ENCODE peak calls at places on chromosomes 11 and 22, in eight cellular contexts. M, Q, S, I, U, G, E and A are unnamed samples.

GRCh38 chr11:76263166-76263565 is 56.9 kb upstream of the WNT11 start:
- DNase-seq in M (no peak), U (no peak), E (no peak), I (no peak), G (no peak), Q (no peak), S (no peak), A (no peak)

GRCh38 chr11:35781342-35782171 is 119.0 kb downstream of the TRIM44 start:
- DNase-seq in E (no peak), Q (no peak), I (peak; percentile 89), M (peak; percentile 52), U (no peak), S (no peak), G (no peak), A (no peak)

GRCh38 chr11:94636388-94636787 is 69.2 kb downstream of the PIWIL4 start:
- DNase-seq in Q (no peak), M (no peak), G (no peak), I (no peak), E (no peak), S (no peak), U (no peak), A (no peak)

GRCh38 chr22:36606114-36606513 is 77.1 kb upstream of the EIF3D start:
- DNase-seq in E (no peak), U (no peak), M (no peak), I (no peak), S (no peak), Q (no peak), G (no peak), A (no peak)

GRCh38 chr11:102831128-102831708 is 12.2 kb downstream of the MMP3 start:
- DNase-seq in M (peak; percentile 38), E (no peak), Q (peak; percentile 46), G (no peak), S (peak; percentile 30), I (peak; percentile 23), U (no peak), A (peak; percentile 26)

GRCh38 chr11:109785714-109786113 is 307.5 kb upstream of the ZC3H12C start:
- DNase-seq in G (no peak), U (no peak), I (peak; percentile 39), E (no peak), M (peak; percentile 12), S (no peak), Q (no peak), A (no peak)

GRCh38 chr22:26461188-26461810 is 22.3 kb downstream of the HPS4 start:
- DNase-seq in S (peak; percentile 32), Q (no peak), I (peak; percentile 28), G (peak; percentile 55), E (peak; percentile 71), U (peak; percentile 59), M (peak; percentile 45), A (no peak)

GRCh38 chr11:1928891-1929541 is 9.5 kb downstream of the TNNT3 start:
- DNase-seq in S (no peak), G (no peak), I (no peak), M (no peak), Q (peak; percentile 27), U (peak; percentile 34), E (no peak), A (no peak)

GRCh38 chr11:63445720-63446119 is 45.2 kb downstream of the PLAAT5 start:
- DNase-seq in G (no peak), M (peak; percentile 5), S (no peak), E (no peak), U (no peak), I (peak; percentile 42), Q (no peak), A (no peak)

GRCh38 chr11:92886243-92886905 is 83.1 kb upstream of the MTNR1B start:
- DNase-seq in I (peak; percentile 61), E (no peak), S (no peak), G (no peak), M (peak; percentile 72), Q (no peak), U (no peak), A (peak; percentile 21)

GRCh38 chr22:23859201-23859600 is 1.5 kb downstream of the SLC2A11 start:
- DNase-seq in U (peak; percentile 26), Q (no peak), I (no peak), G (no peak), M (no peak), E (no peak), S (no peak), A (no peak)
- H3K4me3 ChIP-seq in U (no peak overlapping the region), Q (no peak overlapping the region), I (no peak overlapping the region), G (no peak overlapping the region), M (no peak overlapping the region), E (no peak overlapping the region), S (no peak overlapping the region), A (no peak overlapping the region)

GRCh38 chr22:48599346-48599745 is 1228.3 kb downstream of the BRD1 start:
- DNase-seq in M (no peak), S (no peak), E (no peak), Q (no peak), U (no peak), G (no peak), I (no peak), A (no peak)

GRCh38 chr22:48602805-48603518 is 1224.7 kb downstream of the BRD1 start:
- DNase-seq in Q (no peak), U (no peak), M (no peak), I (no peak), S (no peak), E (no peak), G (no peak), A (no peak)

GRCh38 chr22:48600171-48600570 is 1227.5 kb downstream of the BRD1 start:
- DNase-seq in E (no peak), S (no peak), M (no peak), Q (no peak), U (no peak), G (no peak), I (no peak), A (no peak)

GRCh38 chr22:48603621-48604320 is 1223.9 kb downstream of the BRD1 start:
- DNase-seq in E (no peak), U (no peak), Q (no peak), G (no peak), M (no peak), S (no peak), I (no peak), A (no peak)

DNA sequence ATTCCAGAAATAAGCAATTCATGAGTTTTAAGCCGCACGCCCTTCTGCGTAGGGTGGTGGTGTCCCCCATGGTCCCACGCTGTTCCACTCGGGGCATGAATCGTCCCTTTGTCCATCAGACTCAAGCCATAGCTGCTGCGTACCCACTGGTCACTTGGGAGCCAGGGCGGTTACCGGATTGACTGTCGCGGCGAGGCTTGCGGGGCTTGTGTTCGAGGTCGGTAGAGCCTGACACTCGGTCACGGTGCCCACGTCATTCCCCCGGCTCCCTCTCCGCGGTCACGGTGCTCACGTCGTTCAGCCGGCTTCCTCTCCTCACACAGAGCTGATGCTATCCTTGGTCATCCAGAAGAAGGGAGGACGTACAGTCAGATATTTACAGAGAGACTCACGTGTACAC is 1227.0 kb downstream of the BRD1 start:
- DNase-seq in Q (no peak), U (no peak), I (no peak), E (no peak), S (no peak), M (no peak), G (no peak), A (no peak)
- H3K9me3 ChIP-seq in Q (no peaks in the 10 kb centered on the region), U (no peaks in the 10 kb centered on the region), I (peaks cover 62% of the 10 kb centered on the region), E (peaks cover 8% of the 10 kb centered on the region), S (no peaks in the 10 kb centered on the region), M (no peaks in the 10 kb centered on the region), G (no peaks in the 10 kb centered on the region), A (peaks cover 9% of the 10 kb centered on the region)

GRCh38 chr22:29030016-29030617 is 31.5 kb downstream of the C22orf31 start:
- DNase-seq in I (no peak), Q (no peak), U (no peak), E (peak; percentile 42), G (no peak), M (peak; percentile 36), S (no peak), A (no peak)
- H3K4me1 ChIP-seq in I (peaks cover 18% of the 10 kb centered on the region), Q (peaks cover 15% of the 10 kb centered on the region), U (peaks cover 14% of the 10 kb centered on the region), E (peaks cover 47% of the 10 kb centered on the region), G (peaks cover 16% of the 10 kb centered on the region), M (peaks cover 53% of the 10 kb centered on the region), S (no peaks in the 10 kb centered on the region), A (no peaks in the 10 kb centered on the region)

GRCh38 chr11:90851196-90851595 is 628.3 kb upstream of the CHORDC1 start:
- DNase-seq in S (no peak), M (no peak), Q (no peak), E (no peak), I (no peak), G (no peak), U (no peak), A (no peak)
- H3K4me3 ChIP-seq in S (no peak overlapping the region), M (no peak overlapping the region), Q (no peak overlapping the region), E (no peak overlapping the region), I (no peak overlapping the region), G (no peak overlapping the region), U (no peak overlapping the region), A (no peak overlapping the region)

GRCh38 chr22:47865626-47866025 is 1103.2 kb downstream of the TBC1D22A start:
- DNase-seq in M (no peak), I (no peak), U (no peak), G (no peak), Q (no peak), E (no peak), S (no peak), A (no peak)
- H3K9me3 ChIP-seq in M (peaks cover 7% of the 10 kb centered on the region), I (peaks cover 22% of the 10 kb centered on the region), U (no peaks in the 10 kb centered on the region), G (no peaks in the 10 kb centered on the region), Q (no peaks in the 10 kb centered on the region), E (peaks cover 5% of the 10 kb centered on the region), S (no peaks in the 10 kb centered on the region), A (peaks cover 10% of the 10 kb centered on the region)

DNA sequence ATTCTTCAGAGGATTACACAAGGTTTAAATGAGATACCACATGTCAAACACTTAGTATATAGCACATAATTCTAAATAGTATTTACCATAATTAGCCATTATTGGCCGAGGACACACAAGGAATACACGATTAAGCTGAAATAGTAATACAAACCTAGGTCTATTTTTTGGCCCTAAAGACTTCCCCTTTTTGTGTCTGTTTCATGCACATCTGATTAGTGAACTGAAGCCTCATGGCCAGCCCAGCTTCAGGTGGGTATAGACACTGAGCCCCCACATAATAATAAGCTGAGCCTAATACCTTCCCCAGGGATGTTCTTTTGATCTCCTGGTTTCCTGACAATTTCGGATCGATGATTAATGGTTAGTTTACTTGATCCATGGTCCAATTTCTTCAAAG is 2.1 kb downstream of the GLYATL1B start:
- DNase-seq in G (no peak), U (no peak), M (no peak), Q (no peak), I (no peak), E (no peak), S (no peak), A (no peak)
- H3K4me1 ChIP-seq in G (no peaks in the 10 kb centered on the region), U (no peaks in the 10 kb centered on the region), M (no peaks in the 10 kb centered on the region), Q (no peaks in the 10 kb centered on the region), I (no peaks in the 10 kb centered on the region), E (no peaks in the 10 kb centered on the region), S (no peaks in the 10 kb centered on the region), A (no peaks in the 10 kb centered on the region)

GRCh38 chr11:8260202-8260996 is 3.3 kb downstream of the LMO1 start:
- DNase-seq in U (no peak), E (peak; percentile 14), Q (no peak), M (no peak), G (no peak), S (no peak), I (no peak), A (peak; percentile 17)
- H3K4me3 ChIP-seq in U (no peak overlapping the region), E (no peak overlapping the region), Q (no peak overlapping the region), M (no peak overlapping the region), G (no peak overlapping the region), S (no peak overlapping the region), I (no peak overlapping the region), A (no peak overlapping the region)

GRCh38 chr11:95944623-95945022 is 20.7 kb upstream of the MTMR2 start:
- DNase-seq in G (no peak), I (no peak), M (no peak), E (no peak), S (no peak), Q (no peak), U (no peak), A (no peak)
- H3K9me3 ChIP-seq in G (no peaks in the 10 kb centered on the region), I (peaks cover 9% of the 10 kb centered on the region), M (no peaks in the 10 kb centered on the region), E (peaks cover 8% of the 10 kb centered on the region), S (no peaks in the 10 kb centered on the region), Q (no peaks in the 10 kb centered on the region), U (no peaks in the 10 kb centered on the region), A (peaks cover 13% of the 10 kb centered on the region)

GRCh38 chr22:39317756-39318506 is 1.5 kb downstream of the RPL3 start:
- DNase-seq in I (peak; percentile 61), E (no peak), Q (no peak), G (no peak), S (no peak), U (no peak), M (peak; percentile 68), A (no peak)
- H3K4me1 ChIP-seq in I (peaks cover 21% of the 10 kb centered on the region), E (peaks cover 41% of the 10 kb centered on the region), Q (peaks cover 29% of the 10 kb centered on the region), G (peaks cover 48% of the 10 kb centered on the region), S (no peaks in the 10 kb centered on the region), U (peaks cover 11% of the 10 kb centered on the region), M (peaks cover 15% of the 10 kb centered on the region), A (peaks cover 21% of the 10 kb centered on the region)